ENCODE peak calls at places on chromosomes 2 and 18, in six cellular contexts. One of them, this sample, is unnamed.

GRCh38 chr2:68594674-68595492 is 48.5 kb upstream of the PROKR1 start:
- DNase-seq in prostate gland: no peak
- DNase-seq in T-helper 2 cell: peak; percentile 29
- DNase-seq in stimulated activated naive CD8-positive, alpha-beta T cell treated with anti-CD3 and anti-CD28 coated beads, Interleukin-15, amount 100 ng/mL, for 72 hours: peak; percentile 38
- DNase-seq in NCI-H1092: no peak
- DNase-seq in GM23338: peak; percentile 72
- DNase-seq in this sample: peak; percentile 20

GRCh38 chr2:218516614-218517013 is 51.5 kb downstream of the USP37 start:
- DNase-seq in prostate gland: no peak
- DNase-seq in T-helper 2 cell: no peak
- DNase-seq in stimulated activated naive CD8-positive, alpha-beta T cell treated with anti-CD3 and anti-CD28 coated beads, Interleukin-15, amount 100 ng/mL, for 72 hours: no peak
- DNase-seq in NCI-H1092: no peak
- DNase-seq in GM23338: peak; percentile 61
- DNase-seq in this sample: no peak

GRCh38 chr2:199325881-199326280 is 131.9 kb downstream of the SATB2 start:
- DNase-seq in prostate gland: no peak
- DNase-seq in T-helper 2 cell: no peak
- DNase-seq in stimulated activated naive CD8-positive, alpha-beta T cell treated with anti-CD3 and anti-CD28 coated beads, Interleukin-15, amount 100 ng/mL, for 72 hours: no peak
- DNase-seq in NCI-H1092: no peak
- DNase-seq in GM23338: no peak
- DNase-seq in this sample: no peak

GRCh38 chr2:176421291-176422050 is 152.2 kb downstream of the MTX2 start:
- DNase-seq in prostate gland: no peak
- DNase-seq in T-helper 2 cell: no peak
- DNase-seq in stimulated activated naive CD8-positive, alpha-beta T cell treated with anti-CD3 and anti-CD28 coated beads, Interleukin-15, amount 100 ng/mL, for 72 hours: no peak
- DNase-seq in NCI-H1092: no peak
- DNase-seq in GM23338: peak; percentile 26
- DNase-seq in this sample: no peak

GRCh38 chr2:202452744-202453143 is 76.6 kb downstream of the BMPR2 start:
- DNase-seq in prostate gland: no peak
- DNase-seq in T-helper 2 cell: no peak
- DNase-seq in stimulated activated naive CD8-positive, alpha-beta T cell treated with anti-CD3 and anti-CD28 coated beads, Interleukin-15, amount 100 ng/mL, for 72 hours: no peak
- DNase-seq in NCI-H1092: no peak
- DNase-seq in GM23338: no peak
- DNase-seq in this sample: no peak

GRCh38 chr2:197453914-197454398 is 604 bp downstream of the COQ10B start:
- DNase-seq in prostate gland: peak; percentile 63
- DNase-seq in T-helper 2 cell: no peak
- DNase-seq in stimulated activated naive CD8-positive, alpha-beta T cell treated with anti-CD3 and anti-CD28 coated beads, Interleukin-15, amount 100 ng/mL, for 72 hours: no peak
- DNase-seq in NCI-H1092: no peak
- DNase-seq in GM23338: no peak
- DNase-seq in this sample: no peak

GRCh38 chr18:27605107-27605834 is 420.2 kb upstream of the CHST9 start:
- DNase-seq in prostate gland: peak; percentile 52
- DNase-seq in T-helper 2 cell: no peak
- DNase-seq in stimulated activated naive CD8-positive, alpha-beta T cell treated with anti-CD3 and anti-CD28 coated beads, Interleukin-15, amount 100 ng/mL, for 72 hours: peak; percentile 23
- DNase-seq in NCI-H1092: peak; percentile 86
- DNase-seq in GM23338: peak; percentile 94
- DNase-seq in this sample: no peak

GRCh38 chr2:120641366-120641771 is 94.3 kb upstream of the GLI2 start:
- DNase-seq in prostate gland: no peak
- DNase-seq in T-helper 2 cell: no peak
- DNase-seq in stimulated activated naive CD8-positive, alpha-beta T cell treated with anti-CD3 and anti-CD28 coated beads, Interleukin-15, amount 100 ng/mL, for 72 hours: no peak
- DNase-seq in NCI-H1092: no peak
- DNase-seq in GM23338: no peak
- DNase-seq in this sample: no peak

GRCh38 chr2:96692094-96692971 is 47.5 kb downstream of the LMAN2L start:
- DNase-seq in prostate gland: no peak
- DNase-seq in T-helper 2 cell: no peak
- DNase-seq in stimulated activated naive CD8-positive, alpha-beta T cell treated with anti-CD3 and anti-CD28 coated beads, Interleukin-15, amount 100 ng/mL, for 72 hours: no peak
- DNase-seq in NCI-H1092: no peak
- DNase-seq in GM23338: no peak
- DNase-seq in this sample: no peak